ENCODE peak calls at places on chromosomes 11 and 22, in four cellular contexts. K is A549, V is AG04450, G is GM20000. A is an unnamed sample.

GRCh38 chr11:17574799-17575144 is 27.7 kb downstream of the OTOG start:
- DNase-seq in K (no peak), V (no peak), G (no peak), A (no peak)

GRCh38 chr11:10633261-10633660 is 60.3 kb downstream of the IRAG1 start:
- DNase-seq in K (no peak), V (no peak), G (no peak), A (no peak)

GRCh38 chr22:17811119-17811518 is 36.9 kb upstream of the BID start:
- DNase-seq in K (no peak), V (no peak), G (no peak), A (no peak)

GRCh38 chr11:61930936-61931335 is 13.6 kb upstream of the RAB3IL1 start:
- DNase-seq in K (no peak), V (no peak), G (no peak), A (no peak)

GRCh38 chr11:121586727-121587126 is 134.0 kb upstream of the SORL1-AS1 start:
- DNase-seq in K (no peak), V (no peak), G (no peak), A (no peak)

GRCh38 chr22:46366327-46366731 is 30.8 kb downstream of the TRMU start:
- DNase-seq in K (no peak), V (no peak), G (no peak), A (no peak)

GRCh38 chr11:90243534-90243933 is 20.7 kb upstream of the CHORDC1 start:
- DNase-seq in K (no peak), V (no peak), G (no peak), A (no peak)

GRCh38 chr11:94545641-94546470 is 2.1 kb downstream of the FUT4 start:
- DNase-seq in K (no peak), V (no peak), G (no peak), A (no peak)

GRCh38 chr11:92711913-92712312 is 257.5 kb upstream of the MTNR1B start:
- DNase-seq in K (no peak), V (no peak), G (no peak), A (no peak)

GRCh38 chr22:48071828-48072227 is 1309.4 kb downstream of the TBC1D22A start:
- DNase-seq in K (no peak), V (no peak), G (no peak), A (no peak)

GRCh38 chr22:20116376-20116950 is 559 bp downstream of the RANBP1 start:
- DNase-seq in K (no peak), V (no peak), G (peak), A (no peak)

GRCh38 chr11:3747704-3748103 is 49.6 kb downstream of the NUP98 start:
- DNase-seq in K (no peak), V (peak), G (no peak), A (no peak)

GRCh38 chr11:19956228-19956627 is 204.0 kb downstream of the DBX1 start:
- DNase-seq in K (no peak), V (no peak), G (no peak), A (no peak)

GRCh38 chr11:2746401-2747230 is 46.8 kb upstream of the KCNQ1OT1 start:
- DNase-seq in K (no peak), V (no peak), G (no peak), A (no peak)

GRCh38 chr22:35703861-35704584 is 13.6 kb upstream of the APOL5 start:
- DNase-seq in K (no peak), V (no peak), G (no peak), A (no peak)

GRCh38 chr22:27470169-27470772 is 331.3 kb downstream of the MN1 start:
- DNase-seq in K (no peak), V (no peak), G (no peak), A (no peak)

GRCh38 chr11:63508009-63508408 is 2.1 kb downstream of the LGALS12 start:
- DNase-seq in K (peak), V (no peak), G (no peak), A (no peak)

GRCh38 chr22:49577168-49578060 is 250.3 kb downstream of the BRD1 start:
- DNase-seq in K (no peak), V (no peak), G (no peak), A (no peak)

GRCh38 chr11:16226245-16226644 is 130.1 kb downstream of the SOX6 start:
- DNase-seq in K (peak), V (no peak), G (no peak), A (no peak)

GRCh38 chr11:120867531-120867930 is 156.4 kb upstream of the TBCEL start:
- DNase-seq in K (no peak), V (no peak), G (no peak), A (no peak)

GRCh38 chr11:76629133-76629852 is 41.3 kb downstream of the LRRC32 start:
- DNase-seq in K (no peak), V (no peak), G (no peak), A (no peak)

GRCh38 chr22:27636716-27637503 is 164.6 kb downstream of the MN1 start:
- DNase-seq in K (no peak), V (no peak), G (no peak), A (no peak)

GRCh38 chr11:94131363-94132115 is 2.9 kb downstream of the PANX1 start:
- DNase-seq in K (no peak), V (no peak), G (no peak), A (no peak)

GRCh38 chr11:131530411-131530810 is 160.0 kb downstream of the NTM start:
- DNase-seq in K (no peak), V (no peak), G (no peak), A (no peak)

GRCh38 chr11:114605370-114605769 is 9.8 kb upstream of the NXPE4 start:
- DNase-seq in K (no peak), V (no peak), G (no peak), A (no peak)

GRCh38 chr11:114604886-114605285 is 9.3 kb upstream of the NXPE4 start:
- DNase-seq in K (no peak), V (no peak), G (no peak), A (no peak)

GRCh38 chr11:114607753-114608459 is 12.3 kb upstream of the NXPE4 start:
- DNase-seq in K (no peak), V (no peak), G (no peak), A (no peak)

GRCh38 chr11:114604179-114604813 is 8.7 kb upstream of the NXPE4 start:
- DNase-seq in K (no peak), V (no peak), G (no peak), A (no peak)

DNA sequence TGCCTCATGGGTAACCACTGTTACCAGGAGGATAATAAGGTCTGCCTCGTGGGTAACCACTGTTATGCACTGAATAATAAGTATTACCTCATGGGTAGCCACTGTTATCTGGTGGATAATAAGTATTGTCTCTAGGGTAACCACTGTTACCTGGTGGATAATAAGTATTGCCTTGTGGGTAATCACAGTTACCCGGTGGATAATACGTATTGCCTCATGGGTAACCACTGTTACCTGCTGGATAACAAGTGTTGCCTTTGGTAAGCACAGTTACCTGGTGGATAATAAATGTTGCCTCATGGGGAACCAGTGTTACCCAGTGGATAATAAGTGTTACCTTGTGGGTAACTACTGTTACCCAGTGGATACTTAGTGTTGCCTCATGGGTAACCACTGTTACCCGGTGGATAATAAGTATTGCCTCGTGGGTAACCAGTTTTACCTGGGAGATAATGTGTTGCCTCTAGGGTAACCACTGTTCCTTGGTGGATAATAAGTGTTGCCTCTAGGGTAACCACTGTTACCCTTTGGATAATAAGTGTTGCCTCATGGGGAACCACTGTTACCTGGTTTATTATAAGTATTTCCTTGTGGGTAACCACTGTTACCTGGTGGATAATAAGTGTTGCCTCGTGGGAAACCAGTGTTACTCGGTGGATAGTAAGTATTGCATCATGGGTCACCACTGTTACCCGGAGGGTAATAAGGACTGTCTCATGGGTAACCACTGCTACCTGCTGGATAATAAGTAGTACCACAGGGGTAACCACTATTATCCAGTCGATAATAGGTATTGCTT is 10.6 kb upstream of the NXPE4 start:
- DNase-seq in K (no peak), V (no peak), G (no peak), A (no peak)
- TF ChIP-seq CTCF in K (no peak), V (no peak), G (no peak), A (no peak)

GRCh38 chr11:46523290-46523689 is 70.5 kb downstream of the AMBRA1 start:
- DNase-seq in K (no peak), V (no peak), G (no peak), A (no peak)

GRCh38 chr11:46522682-46523281 is 71.0 kb downstream of the AMBRA1 start:
- DNase-seq in K (no peak), V (no peak), G (no peak), A (no peak)

GRCh38 chr11:46524201-46524600 is 69.6 kb downstream of the AMBRA1 start:
- DNase-seq in K (no peak), V (no peak), G (no peak), A (no peak)

GRCh38 chr11:46520971-46521745 is 72.7 kb downstream of the AMBRA1 start:
- DNase-seq in K (no peak), V (no peak), G (no peak), A (peak)

DNA sequence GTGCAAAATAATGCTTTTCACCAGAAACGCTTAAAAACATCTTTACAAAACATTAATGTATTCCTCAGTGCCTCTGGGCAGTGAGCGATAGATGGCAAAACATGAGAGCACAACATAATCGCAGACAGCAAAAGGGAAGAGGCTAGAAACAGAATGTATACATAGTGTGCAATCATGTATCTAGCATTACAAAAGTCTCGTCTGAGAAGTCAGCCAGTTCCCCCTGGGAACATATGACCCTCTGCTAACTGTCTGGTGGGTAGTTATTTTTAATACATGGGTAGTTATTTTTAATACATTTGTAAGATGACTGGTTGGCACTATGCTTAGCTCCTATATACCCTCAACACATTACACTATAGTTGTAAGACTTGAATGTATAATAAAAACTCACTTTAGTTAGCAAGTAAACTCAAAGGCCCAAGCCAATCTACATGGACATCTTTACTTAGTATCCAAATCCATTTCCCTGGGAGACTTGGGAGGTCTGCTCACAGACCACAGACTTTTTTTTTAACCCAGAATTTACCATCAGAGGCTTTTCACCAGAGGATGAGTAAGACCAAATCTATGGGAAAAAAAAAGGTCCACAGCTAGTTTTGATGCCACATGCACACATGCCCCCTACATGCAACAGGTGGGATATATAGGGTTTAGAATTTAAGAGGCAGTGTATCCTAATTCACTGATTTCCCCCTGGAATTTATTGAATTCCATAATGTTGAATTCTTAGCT is 71.7 kb downstream of the AMBRA1 start:
- DNase-seq in K (no peak), V (no peak), G (no peak), A (no peak)
- TF ChIP-seq CTCF in K (no peak), V (peak), G (no peak), A (peak)

DNA sequence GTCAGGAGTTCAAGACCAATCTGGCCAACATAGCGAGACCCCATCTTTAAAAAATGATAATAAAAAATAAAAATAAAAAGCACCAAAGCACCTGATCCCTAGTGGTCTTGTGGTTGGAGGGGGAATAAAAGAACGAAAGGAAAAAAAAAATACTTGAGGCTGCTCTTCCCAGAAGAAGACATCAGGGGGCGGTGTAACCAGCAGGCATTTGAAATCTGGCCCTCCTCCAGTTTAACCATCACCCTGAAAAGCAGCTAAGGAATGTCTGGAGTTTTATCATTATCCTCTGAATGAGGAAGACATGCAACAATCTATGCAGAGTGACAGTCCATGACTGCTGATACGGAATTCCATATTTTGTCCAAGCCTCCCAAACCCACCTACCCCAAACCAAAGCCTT is 5.6 kb upstream of the KCTD17 start:
- DNase-seq in K (peak), V (peak), G (no peak), A (no peak)
- TF ChIP-seq CTCF in K (peak), V (peak), G (peak), A (peak)

GRCh38 chr11:68956142-68956541 is 24.6 kb downstream of the MRGPRD start:
- DNase-seq in K (no peak), V (no peak), G (peak), A (no peak)
- TF ChIP-seq CTCF in K (no peak), V (peak), G (peak), A (peak)

GRCh38 chr22:38826801-38827200 is 17.0 kb downstream of the NPTXR start:
- DNase-seq in K (no peak), V (no peak), G (no peak), A (no peak)

GRCh38 chr22:38826386-38826785 is 17.4 kb downstream of the NPTXR start:
- DNase-seq in K (no peak), V (no peak), G (no peak), A (no peak)

GRCh38 chr22:38823076-38823475 is 20.8 kb downstream of the NPTXR start:
- DNase-seq in K (no peak), V (no peak), G (no peak), A (no peak)

GRCh38 chr22:38823637-38824036 is 20.2 kb downstream of the NPTXR start:
- DNase-seq in K (no peak), V (no peak), G (no peak), A (no peak)

DNA sequence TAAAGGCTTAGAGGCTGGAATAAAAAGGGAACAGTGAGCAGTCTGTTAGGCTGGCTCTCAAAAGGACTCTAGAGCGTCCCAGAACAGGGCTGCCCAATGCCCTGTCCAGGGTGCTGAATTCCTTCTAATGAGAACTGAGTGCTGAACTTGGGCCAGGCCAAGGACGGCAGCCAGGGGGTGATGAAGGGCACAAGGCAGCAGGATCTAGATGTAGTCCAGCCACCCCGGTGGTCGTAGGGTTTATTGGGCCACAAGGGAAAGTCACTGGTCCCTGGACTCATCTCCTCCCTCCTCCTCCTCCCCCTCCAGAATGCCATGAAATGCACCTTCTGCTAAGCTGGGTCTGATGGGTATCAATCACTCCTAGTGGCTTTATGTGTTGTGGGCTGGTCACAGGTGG is 19.2 kb downstream of the NPTXR start:
- DNase-seq in K (peak), V (peak), G (peak), A (peak)
- TF ChIP-seq CTCF in K (no peak), V (peak), G (no peak), A (peak)

DNA sequence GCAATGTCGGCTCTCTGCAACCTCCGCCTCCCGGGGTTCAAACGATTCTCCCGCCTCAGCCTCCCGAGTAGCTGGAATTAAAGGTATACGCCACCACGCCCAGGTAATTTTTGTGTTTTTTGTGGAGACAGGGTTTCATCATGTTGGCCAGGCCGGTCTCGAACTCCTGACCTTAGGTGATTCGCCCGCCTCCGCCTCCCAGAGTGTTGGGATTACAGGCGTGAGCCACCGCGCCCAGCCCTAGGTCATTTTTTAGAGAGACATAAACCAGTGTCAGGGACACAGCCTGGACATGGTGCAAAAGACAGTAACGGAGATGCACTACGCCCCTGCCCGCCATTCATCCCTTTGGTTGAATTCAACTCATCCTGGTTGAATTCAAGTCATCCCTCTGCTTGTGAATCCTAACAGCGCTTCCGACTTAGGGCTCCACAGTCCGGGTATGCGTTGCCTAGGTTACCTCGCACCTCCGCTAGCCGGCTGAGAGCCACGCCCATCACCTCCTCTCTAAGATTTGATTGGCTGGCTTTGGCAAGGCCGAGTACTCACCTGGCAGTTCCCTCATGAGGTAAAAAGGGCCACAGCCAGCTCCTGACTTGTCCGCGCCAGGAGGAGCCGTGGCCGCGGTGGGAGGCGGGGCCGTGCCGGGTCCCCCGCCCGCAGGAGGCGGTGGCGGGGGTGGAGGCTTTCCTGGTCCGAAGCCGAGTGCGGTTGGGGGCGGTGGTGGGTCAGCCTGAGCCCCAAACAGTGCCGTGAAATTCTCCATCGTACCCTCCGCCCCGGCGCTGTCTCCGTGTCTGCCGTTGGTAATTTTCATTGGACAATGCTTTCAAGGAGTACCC is at the start of gene MED19:
- DNase-seq in K (peak), V (peak), G (peak), A (peak)
- TF ChIP-seq CTCF in K (no peak), V (no peak), G (no peak), A (no peak)

GRCh38 chr11:65380460-65381126 is 1.9 kb downstream of the SLC25A45 start:
- DNase-seq in K (no peak), V (no peak), G (no peak), A (no peak)
- TF ChIP-seq CTCF in K (no peak), V (no peak), G (no peak), A (no peak)

A was measured in AG09319.